ENCODE peak calls at places on chromosome 17, in ten cellular contexts. Z, K, D, E, O, U, W, I, Q and L are unnamed samples.

GRCh38 chr17:2959371-2960130 is 103.9 kb downstream of the OR1D5 start:
- DNase-seq in Z (no peak), K (no peak), D (no peak), E (no peak), O (no peak), U (no peak), W (peak), I (no peak), Q (no peak), L (no peak)

GRCh38 chr17:82212331-82213250 is at the start of gene CCDC57:
- DNase-seq in Z (peak), K (no peak), D (peak), E (peak), O (peak), U (peak), W (peak), I (no peak), Q (peak), L (peak)

GRCh38 chr17:73595068-73595865 is 49.0 kb downstream of the SDK2 start:
- DNase-seq in Z (peak), K (no peak), D (peak), E (peak), O (peak), U (no peak), W (peak), I (no peak), Q (no peak), L (peak)

GRCh38 chr17:66701462-66701861 is 133.5 kb upstream of the CACNG5 start:
- DNase-seq in Z (no peak), K (no peak), D (no peak), E (no peak), O (no peak), U (no peak), W (no peak), I (no peak), Q (no peak), L (no peak)

GRCh38 chr17:44543213-44543904 is 13.9 kb upstream of the FZD2 start:
- DNase-seq in Z (no peak), K (no peak), D (peak), E (peak), O (no peak), U (peak), W (no peak), I (peak), Q (peak), L (peak)

GRCh38 chr17:63652106-63652505 is 29.9 kb downstream of the MAP3K3 start:
- DNase-seq in Z (no peak), K (no peak), D (no peak), E (no peak), O (no peak), U (no peak), W (no peak), I (no peak), Q (no peak), L (peak)

GRCh38 chr17:79979201-79979840 is 56.4 kb downstream of the TBC1D16 start:
- DNase-seq in Z (no peak), K (no peak), D (no peak), E (no peak), O (no peak), U (no peak), W (no peak), I (no peak), Q (no peak), L (no peak)

GRCh38 chr17:59572301-59572924 is 7.0 kb downstream of the DHX40 start:
- DNase-seq in Z (no peak), K (no peak), D (peak), E (no peak), O (no peak), U (peak), W (no peak), I (no peak), Q (no peak), L (no peak)

GRCh38 chr17:81680150-81680549 is 3.4 kb downstream of the ARL16 start:
- DNase-seq in Z (no peak), K (no peak), D (no peak), E (no peak), O (no peak), U (no peak), W (no peak), I (no peak), Q (peak), L (no peak)

GRCh38 chr17:75277664-75278071 is 6.6 kb upstream of the MIF4GD start:
- DNase-seq in Z (no peak), K (no peak), D (peak), E (no peak), O (no peak), U (peak), W (no peak), I (no peak), Q (no peak), L (peak)

GRCh38 chr17:13158511-13159240 is 140.8 kb upstream of the ELAC2 start:
- DNase-seq in Z (no peak), K (no peak), D (no peak), E (no peak), O (no peak), U (no peak), W (no peak), I (no peak), Q (no peak), L (no peak)

GRCh38 chr17:63442549-63443035 is 3.5 kb downstream of the CYB561 start:
- DNase-seq in Z (no peak), K (no peak), D (no peak), E (peak), O (no peak), U (no peak), W (no peak), I (no peak), Q (no peak), L (no peak)

GRCh38 chr17:47279062-47279801 is 25.6 kb downstream of the ITGB3 start:
- DNase-seq in Z (no peak), K (peak), D (peak), E (no peak), O (no peak), U (peak), W (peak), I (peak), Q (no peak), L (peak)

GRCh38 chr17:80912451-80912850 is 79.2 kb upstream of the CHMP6 start:
- DNase-seq in Z (no peak), K (no peak), D (no peak), E (no peak), O (no peak), U (no peak), W (no peak), I (no peak), Q (no peak), L (no peak)

GRCh38 chr17:74211929-74212261 is 1.5 kb upstream of the TTYH2 start:
- DNase-seq in Z (no peak), K (no peak), D (peak), E (peak), O (no peak), U (no peak), W (no peak), I (no peak), Q (no peak), L (peak)

GRCh38 chr17:44610871-44611270 is 45.4 kb upstream of the MEIOC start:
- DNase-seq in Z (no peak), K (no peak), D (peak), E (no peak), O (no peak), U (peak), W (no peak), I (no peak), Q (no peak), L (peak)

GRCh38 chr17:44972953-44973352 is 4.8 kb upstream of the C1QL1 start:
- DNase-seq in Z (no peak), K (no peak), D (no peak), E (no peak), O (no peak), U (peak), W (no peak), I (no peak), Q (peak), L (peak)

GRCh38 chr17:79794659-79795511 is 2.0 kb downstream of the CBX8 start:
- DNase-seq in Z (no peak), K (no peak), D (no peak), E (no peak), O (no peak), U (no peak), W (no peak), I (no peak), Q (no peak), L (no peak)

GRCh38 chr17:45405250-45406086 is 27.2 kb downstream of the ARHGAP27 start:
- DNase-seq in Z (no peak), K (no peak), D (peak), E (no peak), O (no peak), U (no peak), W (no peak), I (no peak), Q (no peak), L (no peak)

GRCh38 chr17:61064087-61064951 is 335.3 kb upstream of the TBX2 start:
- DNase-seq in Z (no peak), K (no peak), D (peak), E (no peak), O (no peak), U (no peak), W (no peak), I (no peak), Q (no peak), L (no peak)

GRCh38 chr17:49227436-49228261 is 2.9 kb downstream of the PHOSPHO1 start:
- DNase-seq in Z (peak), K (peak), D (peak), E (peak), O (peak), U (peak), W (peak), I (peak), Q (peak), L (peak)

GRCh38 chr17:50737118-50737698 is 17.8 kb downstream of the LUC7L3 start:
- DNase-seq in Z (no peak), K (no peak), D (no peak), E (no peak), O (no peak), U (no peak), W (no peak), I (no peak), Q (no peak), L (no peak)

GRCh38 chr17:2724783-2725164 is 13.2 kb upstream of the CLUH start:
- DNase-seq in Z (no peak), K (no peak), D (peak), E (peak), O (no peak), U (peak), W (peak), I (no peak), Q (no peak), L (peak)

GRCh38 chr17:57523926-57524634 is 221.0 kb downstream of the CCDC182 start:
- DNase-seq in Z (no peak), K (no peak), D (peak), E (no peak), O (peak), U (peak), W (peak), I (peak), Q (no peak), L (peak)

GRCh38 chr17:57527437-57528083 is 217.5 kb downstream of the CCDC182 start:
- DNase-seq in Z (no peak), K (no peak), D (no peak), E (peak), O (no peak), U (no peak), W (no peak), I (no peak), Q (no peak), L (no peak)

GRCh38 chr17:57522436-57523005 is 222.6 kb downstream of the CCDC182 start:
- DNase-seq in Z (no peak), K (no peak), D (no peak), E (no peak), O (no peak), U (no peak), W (no peak), I (no peak), Q (no peak), L (no peak)

GRCh38 chr17:57528084-57528451 is 217.0 kb downstream of the CCDC182 start:
- DNase-seq in Z (no peak), K (no peak), D (no peak), E (peak), O (no peak), U (no peak), W (no peak), I (no peak), Q (no peak), L (no peak)

GRCh38 chr17:57524790-57525543 is 220.1 kb downstream of the CCDC182 start:
- DNase-seq in Z (no peak), K (no peak), D (no peak), E (no peak), O (peak), U (no peak), W (no peak), I (no peak), Q (peak), L (no peak)
- H3K4me3 ChIP-seq in Z (no peak), K (no peak), D (no peak), E (no peak), O (peak), U (no peak), W (no peak), I (no peak), Q (no peak), L (no peak)

GRCh38 chr17:35242158-35242804 is 591 bp upstream of the SLFN5 start:
- DNase-seq in Z (peak), K (peak), D (peak), E (peak), O (peak), U (peak), W (peak), I (no peak), Q (peak), L (peak)
- TF ChIP-seq CTCF in Z (peak), K (peak), D (peak), E (peak), O (peak), U (peak), W (peak), I (peak), Q (peak), L (peak)

GRCh38 chr17:27455569-27455913 is 707 bp upstream of the KSR1 start:
- DNase-seq in Z (no peak), K (no peak), D (no peak), E (no peak), O (no peak), U (no peak), W (no peak), I (no peak), Q (no peak), L (no peak)
- H3K4me3 ChIP-seq in Z (peak), K (peak), D (peak), E (peak), O (peak), U (peak), W (peak), I (peak), Q (peak), L (no peak)

GRCh38 chr17:5592382-5592781 is 8.1 kb upstream of the NLRP1 start:
- DNase-seq in Z (no peak), K (no peak), D (peak), E (peak), O (no peak), U (peak), W (no peak), I (peak), Q (peak), L (peak)
- TF ChIP-seq CTCF in Z (peak), K (peak), D (peak), E (peak), O (peak), U (peak), W (peak), I (peak), Q (peak), L (peak)

DNA sequence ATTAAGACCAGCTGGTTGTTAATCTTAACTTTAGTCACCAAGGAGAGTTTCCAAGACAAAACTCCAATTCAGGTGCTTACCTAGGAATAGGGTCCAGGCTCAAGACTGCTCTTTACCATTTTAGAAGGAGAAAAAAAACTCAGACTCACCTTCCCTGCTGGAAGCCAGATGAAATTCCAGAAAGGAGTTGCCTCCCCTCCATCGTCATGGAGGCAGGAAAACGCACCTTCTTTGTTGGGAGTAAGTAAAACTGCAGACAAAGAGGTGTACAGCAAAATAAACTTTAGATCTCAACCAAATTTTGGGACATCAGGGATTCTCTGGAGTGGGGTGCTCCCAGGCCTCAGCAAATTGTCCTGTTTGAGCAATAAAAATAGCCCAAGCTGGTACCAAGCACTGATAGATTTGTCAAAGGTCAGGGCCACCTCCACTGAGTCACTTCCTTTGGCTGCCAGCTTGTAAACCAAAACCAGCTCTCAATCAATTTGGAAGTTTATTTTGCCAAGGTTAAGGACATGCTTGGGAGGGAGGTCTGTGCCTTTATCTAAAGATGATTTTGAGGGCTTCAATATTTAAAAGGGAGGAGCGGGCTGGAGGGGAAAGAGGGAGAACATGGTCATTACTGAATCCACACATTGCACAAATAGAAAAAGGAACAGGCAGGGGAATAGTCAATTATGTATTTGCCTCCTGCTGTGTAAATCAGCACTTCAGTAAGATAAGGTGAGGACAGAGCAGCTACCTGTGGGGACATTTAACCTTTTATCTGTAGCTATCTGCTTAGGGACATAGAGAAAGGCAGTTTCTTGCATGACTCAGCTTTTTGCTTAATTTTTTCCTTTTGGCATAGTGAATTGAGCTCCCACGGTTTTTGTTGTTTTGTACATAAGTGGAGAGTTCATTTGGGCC is 1.5 kb upstream of the ALDH3A2 start:
- DNase-seq in Z (no peak), K (no peak), D (peak), E (peak), O (no peak), U (peak), W (no peak), I (no peak), Q (peak), L (peak)
- H3K4me3 ChIP-seq in Z (no peak), K (peak), D (no peak), E (peak), O (no peak), U (no peak), W (peak), I (no peak), Q (peak), L (no peak)

GRCh38 chr17:55005520-55005919 is 37.0 kb downstream of the STXBP4 start:
- DNase-seq in Z (no peak), K (no peak), D (peak), E (peak), O (peak), U (peak), W (no peak), I (no peak), Q (peak), L (peak)
- TF ChIP-seq CTCF in Z (no peak), K (no peak), D (peak), E (peak), O (peak), U (peak), W (peak), I (peak), Q (peak), L (peak)

DNA sequence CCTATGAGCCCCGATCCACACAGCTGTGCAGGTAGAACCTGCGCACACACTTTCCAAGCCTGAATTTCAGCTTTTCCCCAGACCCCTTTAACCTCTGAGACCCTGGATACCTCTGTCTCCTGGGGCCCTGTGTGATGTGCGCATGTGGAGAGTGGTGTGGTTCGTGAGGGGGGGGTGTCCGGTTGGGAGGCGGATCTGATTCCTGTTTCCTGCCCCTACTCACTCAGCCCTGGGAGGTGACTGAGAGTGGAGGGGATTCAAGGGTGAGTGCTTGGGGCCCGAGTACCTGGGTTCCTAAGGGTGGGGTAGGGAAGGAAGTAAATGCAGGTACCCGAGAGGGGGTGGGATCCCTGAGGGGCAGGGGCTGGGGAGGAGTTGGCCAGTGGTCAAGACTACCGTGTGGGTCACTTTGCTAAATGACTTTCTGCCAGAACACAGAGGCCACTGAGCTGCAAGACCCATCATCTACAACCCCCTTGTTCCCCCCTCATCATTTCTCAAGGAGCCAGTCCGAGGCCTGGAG is 621 bp downstream of the ARHGEF15 start:
- DNase-seq in Z (no peak), K (no peak), D (no peak), E (no peak), O (no peak), U (no peak), W (no peak), I (no peak), Q (no peak), L (no peak)
- H3K4me3 ChIP-seq in Z (no peak), K (peak), D (no peak), E (no peak), O (no peak), U (no peak), W (peak), I (no peak), Q (no peak), L (no peak)

DNA sequence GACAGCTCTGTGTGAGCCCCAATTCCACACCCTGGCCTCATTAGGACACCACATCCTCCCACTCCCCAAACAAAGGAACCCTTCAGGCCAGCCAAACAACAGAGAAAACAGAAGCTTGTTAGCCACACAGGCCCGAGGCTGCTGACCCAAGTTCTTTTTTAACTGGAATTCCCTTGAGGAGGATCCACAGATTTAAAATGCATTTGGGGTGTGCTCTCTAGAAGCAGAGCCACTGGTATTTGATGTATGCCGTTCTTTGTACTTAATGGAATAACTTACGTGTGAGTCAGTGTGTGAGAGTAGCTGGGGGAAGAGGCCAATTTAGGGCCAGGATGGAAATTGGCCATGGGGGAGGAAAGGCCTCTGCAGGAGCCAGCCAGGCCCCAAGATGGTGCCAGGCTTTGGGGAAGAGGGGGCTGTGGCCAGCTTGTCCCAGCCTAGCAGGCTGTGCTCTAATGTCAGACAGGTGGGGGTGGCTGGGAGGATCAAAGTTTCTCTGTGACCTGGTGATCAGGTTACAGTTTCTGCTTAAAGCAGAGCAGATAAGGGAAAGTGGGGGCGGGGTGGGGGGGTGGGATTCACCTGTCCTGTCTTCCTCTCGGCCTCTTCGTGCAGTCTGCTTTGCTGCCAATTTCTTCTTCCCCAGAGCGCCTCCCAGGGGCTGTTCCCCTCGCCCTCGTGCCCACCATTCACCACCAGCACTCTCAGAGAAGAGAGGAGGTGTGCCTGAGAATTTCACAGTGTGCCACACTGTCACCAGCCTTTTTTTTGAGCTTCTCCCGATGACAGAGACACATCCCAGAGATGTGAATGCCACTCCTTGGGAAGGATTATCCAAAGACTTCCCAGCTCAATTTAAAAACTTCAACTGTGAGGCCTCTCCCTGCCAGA is 50.8 kb downstream of the TOM1L2 start:
- DNase-seq in Z (no peak), K (no peak), D (peak), E (peak), O (no peak), U (peak), W (no peak), I (peak), Q (peak), L (peak)
- TF ChIP-seq CTCF in Z (no peak), K (no peak), D (no peak), E (peak), O (no peak), U (no peak), W (no peak), I (no peak), Q (peak), L (no peak)

GRCh38 chr17:28228109-28228840 is 90.7 kb upstream of the TMEM97 start:
- DNase-seq in Z (no peak), K (no peak), D (no peak), E (peak), O (no peak), U (no peak), W (no peak), I (no peak), Q (no peak), L (peak)
- H3K4me3 ChIP-seq in Z (no peak), K (no peak), D (peak), E (peak), O (no peak), U (peak), W (peak), I (peak), Q (no peak), L (peak)